ENCODE peak calls at places on chromosomes 5 and 9, in five cellular contexts. One of them, this sample, is unnamed.

GRCh38 chr5:178338750-178339144 is 106.1 kb upstream of the PHYKPL start:
- DNase-seq in adrenal gland: no peak
- DNase-seq in breast epithelium: no peak
- DNase-seq in dorsolateral prefrontal cortex: no peak
- DNase-seq in CD4-positive, alpha-beta T cell: no peak
- DNase-seq in this sample: no peak

GRCh38 chr5:172334196-172334595 is 50.6 kb upstream of the UBTD2 start:
- DNase-seq in CD4-positive, alpha-beta T cell: no peak
- DNase-seq in dorsolateral prefrontal cortex: no peak
- DNase-seq in breast epithelium: no peak
- DNase-seq in adrenal gland: no peak
- DNase-seq in this sample: no peak

GRCh38 chr5:96572864-96573512 is 89.2 kb upstream of the CAST start:
- DNase-seq in breast epithelium: no peak
- DNase-seq in dorsolateral prefrontal cortex: no peak
- DNase-seq in CD4-positive, alpha-beta T cell: no peak
- DNase-seq in adrenal gland: no peak
- DNase-seq in this sample: no peak

GRCh38 chr5:139181835-139182452 is 16.2 kb downstream of the SIL1 start:
- DNase-seq in dorsolateral prefrontal cortex: no peak
- DNase-seq in CD4-positive, alpha-beta T cell: no peak
- DNase-seq in breast epithelium: no peak
- DNase-seq in adrenal gland: no peak
- DNase-seq in this sample: no peak

GRCh38 chr5:170250810-170251317 is 18.1 kb downstream of the C5orf58 start:
- DNase-seq in CD4-positive, alpha-beta T cell: no peak
- DNase-seq in adrenal gland: no peak
- DNase-seq in breast epithelium: no peak
- DNase-seq in dorsolateral prefrontal cortex: no peak
- DNase-seq in this sample: no peak

GRCh38 chr9:110443878-110444245 is 106.2 kb upstream of the TXNDC8 start:
- DNase-seq in adrenal gland: no peak
- DNase-seq in dorsolateral prefrontal cortex: no peak
- DNase-seq in breast epithelium: no peak
- DNase-seq in CD4-positive, alpha-beta T cell: no peak
- DNase-seq in this sample: no peak

GRCh38 chr9:135591491-135592330 is 30.2 kb downstream of the PAEP start:
- DNase-seq in CD4-positive, alpha-beta T cell: no peak
- DNase-seq in dorsolateral prefrontal cortex: no peak
- DNase-seq in breast epithelium: no peak
- DNase-seq in adrenal gland: peak
- DNase-seq in this sample: no peak

GRCh38 chr5:1789838-1790462 is 9.7 kb downstream of the MRPL36 start:
- DNase-seq in CD4-positive, alpha-beta T cell: no peak
- DNase-seq in dorsolateral prefrontal cortex: no peak
- DNase-seq in adrenal gland: no peak
- DNase-seq in breast epithelium: peak
- DNase-seq in this sample: no peak

GRCh38 chr5:119174578-119175163 is 103.8 kb downstream of the DMXL1 start:
- DNase-seq in dorsolateral prefrontal cortex: no peak
- DNase-seq in adrenal gland: no peak
- DNase-seq in breast epithelium: no peak
- DNase-seq in CD4-positive, alpha-beta T cell: no peak
- DNase-seq in this sample: no peak

GRCh38 chr9:137522746-137523455 is 27.3 kb downstream of the PNPLA7 start:
- DNase-seq in dorsolateral prefrontal cortex: no peak
- DNase-seq in adrenal gland: no peak
- DNase-seq in breast epithelium: no peak
- DNase-seq in CD4-positive, alpha-beta T cell: no peak
- DNase-seq in this sample: no peak

GRCh38 chr5:54581831-54582548 is 64.4 kb downstream of the SNX18 start:
- DNase-seq in dorsolateral prefrontal cortex: no peak
- DNase-seq in CD4-positive, alpha-beta T cell: no peak
- DNase-seq in breast epithelium: no peak
- DNase-seq in adrenal gland: no peak
- DNase-seq in this sample: no peak

GRCh38 chr5:96595300-96596090 is 66.7 kb upstream of the CAST start:
- DNase-seq in breast epithelium: no peak
- DNase-seq in adrenal gland: no peak
- DNase-seq in dorsolateral prefrontal cortex: no peak
- DNase-seq in CD4-positive, alpha-beta T cell: no peak
- DNase-seq in this sample: no peak

GRCh38 chr5:2017540-2018389 is 135.0 kb upstream of the IRX4 start:
- DNase-seq in dorsolateral prefrontal cortex: no peak
- DNase-seq in adrenal gland: no peak
- DNase-seq in breast epithelium: no peak
- DNase-seq in CD4-positive, alpha-beta T cell: no peak
- DNase-seq in this sample: no peak

GRCh38 chr5:172274951-172275753 is 8.4 kb downstream of the UBTD2 start:
- DNase-seq in breast epithelium: no peak
- DNase-seq in CD4-positive, alpha-beta T cell: peak
- DNase-seq in dorsolateral prefrontal cortex: no peak
- DNase-seq in adrenal gland: no peak
- DNase-seq in this sample: peak

GRCh38 chr9:76905661-76905983 is 292 bp downstream of the PRUNE2 start:
- DNase-seq in dorsolateral prefrontal cortex: no peak
- DNase-seq in CD4-positive, alpha-beta T cell: no peak
- DNase-seq in adrenal gland: no peak
- DNase-seq in breast epithelium: no peak
- DNase-seq in this sample: no peak

GRCh38 chr9:16360247-16360646 is 510.2 kb downstream of the BNC2 start:
- DNase-seq in dorsolateral prefrontal cortex: no peak
- DNase-seq in adrenal gland: no peak
- DNase-seq in breast epithelium: no peak
- DNase-seq in CD4-positive, alpha-beta T cell: no peak
- DNase-seq in this sample: no peak

GRCh38 chr5:153767221-153768218 is 271.2 kb downstream of the FAM114A2 start:
- DNase-seq in breast epithelium: no peak
- DNase-seq in dorsolateral prefrontal cortex: no peak
- DNase-seq in adrenal gland: no peak
- DNase-seq in CD4-positive, alpha-beta T cell: no peak
- DNase-seq in this sample: no peak

GRCh38 chr5:159899067-159900049 is 16.9 kb upstream of the ADRA1B start:
- DNase-seq in CD4-positive, alpha-beta T cell: no peak
- DNase-seq in breast epithelium: no peak
- DNase-seq in adrenal gland: no peak
- DNase-seq in dorsolateral prefrontal cortex: no peak
- DNase-seq in this sample: no peak

GRCh38 chr5:72599519-72600400 is 92.5 kb upstream of the ZNF366 start:
- DNase-seq in dorsolateral prefrontal cortex: no peak
- DNase-seq in breast epithelium: no peak
- DNase-seq in adrenal gland: no peak
- DNase-seq in CD4-positive, alpha-beta T cell: no peak
- DNase-seq in this sample: no peak

GRCh38 chr9:112487799-112488345 is 1.2 kb downstream of the KIAA1958 start:
- DNase-seq in adrenal gland: no peak
- DNase-seq in dorsolateral prefrontal cortex: no peak
- DNase-seq in CD4-positive, alpha-beta T cell: no peak
- DNase-seq in breast epithelium: no peak
- DNase-seq in this sample: no peak

GRCh38 chr5:29972597-29972996 is 1220.9 kb upstream of the CDH6 start:
- DNase-seq in dorsolateral prefrontal cortex: no peak
- DNase-seq in adrenal gland: no peak
- DNase-seq in CD4-positive, alpha-beta T cell: no peak
- DNase-seq in breast epithelium: no peak
- DNase-seq in this sample: no peak

GRCh38 chr5:68576805-68577204 is 361.2 kb downstream of the PIK3R1 start:
- DNase-seq in breast epithelium: no peak
- DNase-seq in dorsolateral prefrontal cortex: no peak
- DNase-seq in CD4-positive, alpha-beta T cell: no peak
- DNase-seq in adrenal gland: no peak
- DNase-seq in this sample: no peak

GRCh38 chr5:141598389-141599360 is 20.1 kb downstream of the DIAPH1 start:
- DNase-seq in breast epithelium: no peak
- DNase-seq in CD4-positive, alpha-beta T cell: no peak
- DNase-seq in dorsolateral prefrontal cortex: no peak
- DNase-seq in adrenal gland: no peak
- DNase-seq in this sample: no peak

GRCh38 chr5:158882236-158882635 is 217.5 kb downstream of the EBF1 start:
- DNase-seq in breast epithelium: no peak
- DNase-seq in dorsolateral prefrontal cortex: no peak
- DNase-seq in CD4-positive, alpha-beta T cell: no peak
- DNase-seq in adrenal gland: no peak
- DNase-seq in this sample: no peak

GRCh38 chr9:110371411-110372013 is 33.8 kb upstream of the TXNDC8 start:
- DNase-seq in dorsolateral prefrontal cortex: no peak
- DNase-seq in CD4-positive, alpha-beta T cell: no peak
- DNase-seq in breast epithelium: no peak
- DNase-seq in adrenal gland: no peak
- DNase-seq in this sample: no peak

GRCh38 chr9:117334101-117334500 is 80.8 kb downstream of the ASTN2 start:
- DNase-seq in breast epithelium: no peak
- DNase-seq in dorsolateral prefrontal cortex: no peak
- DNase-seq in adrenal gland: no peak
- DNase-seq in CD4-positive, alpha-beta T cell: no peak
- DNase-seq in this sample: no peak

GRCh38 chr5:174724484-174725260 is at the start of gene MSX2:
- DNase-seq in adrenal gland: peak
- DNase-seq in dorsolateral prefrontal cortex: peak
- DNase-seq in CD4-positive, alpha-beta T cell: no peak
- DNase-seq in breast epithelium: peak
- DNase-seq in this sample: no peak

GRCh38 chr9:76302947-76303550 is 91.2 kb downstream of the RFK start:
- DNase-seq in dorsolateral prefrontal cortex: peak
- DNase-seq in CD4-positive, alpha-beta T cell: no peak
- DNase-seq in breast epithelium: no peak
- DNase-seq in adrenal gland: no peak
- DNase-seq in this sample: no peak

GRCh38 chr9:105154723-105155191 is 89.7 kb upstream of the SLC44A1 start:
- DNase-seq in CD4-positive, alpha-beta T cell: no peak
- DNase-seq in breast epithelium: no peak
- DNase-seq in dorsolateral prefrontal cortex: no peak
- DNase-seq in adrenal gland: no peak
- DNase-seq in this sample: no peak

GRCh38 chr5:79109527-79110492 is 1.8 kb upstream of the BHMT start:
- DNase-seq in breast epithelium: no peak
- DNase-seq in adrenal gland: no peak
- DNase-seq in CD4-positive, alpha-beta T cell: peak
- DNase-seq in dorsolateral prefrontal cortex: no peak
- DNase-seq in this sample: no peak

GRCh38 chr5:3833566-3833965 is 237.9 kb downstream of the IRX1 start:
- DNase-seq in breast epithelium: no peak
- DNase-seq in CD4-positive, alpha-beta T cell: no peak
- DNase-seq in adrenal gland: no peak
- DNase-seq in dorsolateral prefrontal cortex: no peak
- DNase-seq in this sample: no peak

GRCh38 chr9:121744687-121745395 is 93.4 kb downstream of the DAB2IP start:
- DNase-seq in CD4-positive, alpha-beta T cell: no peak
- DNase-seq in adrenal gland: no peak
- DNase-seq in dorsolateral prefrontal cortex: no peak
- DNase-seq in breast epithelium: no peak
- DNase-seq in this sample: no peak
- TF ChIP-seq CTCF in CD4-positive, alpha-beta T cell: no peak
- TF ChIP-seq CTCF in adrenal gland: no peak
- TF ChIP-seq CTCF in dorsolateral prefrontal cortex: no peak
- TF ChIP-seq CTCF in breast epithelium: no peak
- TF ChIP-seq CTCF in this sample: no peak

GRCh38 chr5:173629628-173630027 is 13.2 kb upstream of the BOD1 start:
- DNase-seq in dorsolateral prefrontal cortex: no peak
- DNase-seq in breast epithelium: no peak
- DNase-seq in adrenal gland: no peak
- DNase-seq in CD4-positive, alpha-beta T cell: no peak
- DNase-seq in this sample: no peak
- TF ChIP-seq CTCF in dorsolateral prefrontal cortex: peak
- TF ChIP-seq CTCF in breast epithelium: no peak
- TF ChIP-seq CTCF in adrenal gland: peak
- TF ChIP-seq CTCF in CD4-positive, alpha-beta T cell: no peak
- TF ChIP-seq CTCF in this sample: no peak

GRCh38 chr9:87433853-87434252 is 63.8 kb upstream of the DAPK1 start:
- DNase-seq in breast epithelium: no peak
- DNase-seq in dorsolateral prefrontal cortex: no peak
- DNase-seq in adrenal gland: no peak
- DNase-seq in CD4-positive, alpha-beta T cell: no peak
- DNase-seq in this sample: no peak
- TF ChIP-seq CTCF in breast epithelium: no peak
- TF ChIP-seq CTCF in dorsolateral prefrontal cortex: no peak
- TF ChIP-seq CTCF in adrenal gland: no peak
- TF ChIP-seq CTCF in CD4-positive, alpha-beta T cell: no peak
- TF ChIP-seq CTCF in this sample: no peak

DNA sequence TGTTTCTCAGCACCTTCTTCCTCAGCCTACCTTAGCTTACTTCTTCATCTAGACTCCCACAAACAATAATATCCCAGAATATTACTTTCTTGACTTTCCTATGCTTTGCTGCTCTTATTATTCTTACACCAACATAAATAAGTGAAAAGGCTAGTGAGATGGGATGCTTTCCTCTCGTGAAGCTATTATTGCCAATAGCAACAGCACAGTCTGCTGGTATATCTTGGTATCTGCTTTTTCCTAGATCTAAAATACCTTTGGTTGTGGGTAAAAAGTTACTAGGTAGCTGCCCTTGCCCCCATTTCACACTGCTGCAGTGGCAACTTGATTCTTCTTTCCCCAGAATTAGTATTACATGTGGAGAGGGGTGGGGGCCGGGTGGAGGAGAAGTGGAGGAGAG is 26.1 kb upstream of the GLIPR2 start:
- DNase-seq in dorsolateral prefrontal cortex: no peak
- DNase-seq in adrenal gland: no peak
- DNase-seq in breast epithelium: no peak
- DNase-seq in CD4-positive, alpha-beta T cell: no peak
- DNase-seq in this sample: no peak
- TF ChIP-seq CTCF in dorsolateral prefrontal cortex: no peak
- TF ChIP-seq CTCF in adrenal gland: no peak
- TF ChIP-seq CTCF in breast epithelium: no peak
- TF ChIP-seq CTCF in CD4-positive, alpha-beta T cell: no peak
- TF ChIP-seq CTCF in this sample: no peak

GRCh38 chr9:109203761-109204360 is 36.8 kb upstream of the FRRS1L start:
- DNase-seq in adrenal gland: no peak
- DNase-seq in breast epithelium: no peak
- DNase-seq in dorsolateral prefrontal cortex: no peak
- DNase-seq in CD4-positive, alpha-beta T cell: no peak
- DNase-seq in this sample: no peak

GRCh38 chr9:109205526-109205925 is 38.5 kb upstream of the FRRS1L start:
- DNase-seq in adrenal gland: no peak
- DNase-seq in breast epithelium: no peak
- DNase-seq in dorsolateral prefrontal cortex: no peak
- DNase-seq in CD4-positive, alpha-beta T cell: no peak
- DNase-seq in this sample: no peak

GRCh38 chr9:109206670-109207069 is 39.6 kb upstream of the FRRS1L start:
- DNase-seq in dorsolateral prefrontal cortex: no peak
- DNase-seq in breast epithelium: no peak
- DNase-seq in CD4-positive, alpha-beta T cell: no peak
- DNase-seq in adrenal gland: no peak
- DNase-seq in this sample: no peak
- TF ChIP-seq CTCF in dorsolateral prefrontal cortex: no peak
- TF ChIP-seq CTCF in breast epithelium: no peak
- TF ChIP-seq CTCF in CD4-positive, alpha-beta T cell: no peak
- TF ChIP-seq CTCF in adrenal gland: no peak
- TF ChIP-seq CTCF in this sample: no peak

DNA sequence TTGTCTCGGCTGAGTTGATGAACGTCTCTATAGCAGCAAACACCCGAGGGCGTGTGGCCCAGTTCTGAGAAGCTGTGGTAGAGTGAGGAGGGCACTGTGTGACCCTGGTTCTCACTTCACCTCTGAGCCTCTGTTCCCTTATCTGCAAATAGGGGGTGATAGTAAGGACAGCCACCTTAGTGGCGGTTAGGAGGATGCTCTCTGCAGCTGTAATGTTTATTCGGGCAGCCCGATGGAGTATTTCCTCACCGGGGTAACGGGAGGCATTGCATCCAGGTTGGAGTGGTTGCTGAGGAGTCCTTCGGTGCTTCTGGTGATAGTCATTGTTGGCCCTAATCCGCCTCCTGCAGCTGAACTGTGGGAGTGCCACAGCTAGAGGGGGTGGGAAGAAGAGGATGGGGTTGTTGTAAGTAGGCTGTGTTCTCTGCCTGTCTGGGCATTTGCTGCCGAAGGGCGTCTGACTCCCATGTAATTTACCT is 13.9 kb downstream of the PRRC2B start:
- DNase-seq in dorsolateral prefrontal cortex: peak
- DNase-seq in CD4-positive, alpha-beta T cell: no peak
- DNase-seq in adrenal gland: peak
- DNase-seq in breast epithelium: no peak
- DNase-seq in this sample: no peak
- TF ChIP-seq CTCF in dorsolateral prefrontal cortex: peak
- TF ChIP-seq CTCF in CD4-positive, alpha-beta T cell: peak
- TF ChIP-seq CTCF in adrenal gland: peak
- TF ChIP-seq CTCF in breast epithelium: peak
- TF ChIP-seq CTCF in this sample: no peak